ENCODE peak calls at places on chromosome 4, in four cellular contexts. One of them, this sample, is unnamed.

GRCh38 chr4:152385551-152385950 is 150.3 kb downstream of the FBXW7 start:
- DNase-seq in HepG2: no peak
- DNase-seq in K562: no peak
- DNase-seq in H1: no peak
- DNase-seq in this sample: no peak

GRCh38 chr4:8078610-8079015 is 80.0 kb downstream of the ABLIM2 start:
- DNase-seq in K562: no peak
- DNase-seq in HepG2: no peak
- DNase-seq in H1: no peak
- DNase-seq in this sample: no peak

GRCh38 chr4:147831452-147832192 is 99.7 kb downstream of the ARHGAP10 start:
- DNase-seq in HepG2: no peak
- DNase-seq in K562: peak; percentile 13
- DNase-seq in H1: no peak
- DNase-seq in this sample: no peak

GRCh38 chr4:122765702-122766352 is 33.3 kb downstream of the BBS12 start:
- DNase-seq in K562: peak; percentile 88
- DNase-seq in HepG2: no peak
- DNase-seq in H1: no peak
- DNase-seq in this sample: no peak

GRCh38 chr4:110085131-110085530 is 113.3 kb downstream of the ELOVL6 start:
- DNase-seq in HepG2: peak; percentile 7
- DNase-seq in H1: no peak
- DNase-seq in K562: peak; percentile 62
- DNase-seq in this sample: no peak

GRCh38 chr4:150746156-150746555 is 164.2 kb downstream of the MAB21L2 start:
- DNase-seq in HepG2: no peak
- DNase-seq in K562: no peak
- DNase-seq in H1: no peak
- DNase-seq in this sample: no peak

GRCh38 chr4:21656832-21657231 is 291.7 kb downstream of the KCNIP4 start:
- DNase-seq in HepG2: peak; percentile 2
- DNase-seq in K562: no peak
- DNase-seq in H1: no peak
- DNase-seq in this sample: no peak

GRCh38 chr4:40480291-40480690 is 145.2 kb downstream of the CHRNA9 start:
- DNase-seq in HepG2: no peak
- DNase-seq in K562: no peak
- DNase-seq in H1: no peak
- DNase-seq in this sample: no peak

GRCh38 chr4:123453006-123453685 is 56.6 kb downstream of the SPRY1 start:
- DNase-seq in H1: no peak
- DNase-seq in HepG2: no peak
- DNase-seq in K562: no peak
- DNase-seq in this sample: no peak

GRCh38 chr4:106676173-106676921 is 307.8 kb upstream of the GIMD1 start:
- DNase-seq in HepG2: no peak
- DNase-seq in H1: no peak
- DNase-seq in K562: no peak
- DNase-seq in this sample: no peak

GRCh38 chr4:184347251-184348239 is 126.8 kb downstream of the IRF2 start:
- DNase-seq in K562: peak; percentile 82
- DNase-seq in H1: peak; percentile 57
- DNase-seq in HepG2: no peak
- DNase-seq in this sample: peak; percentile 97

GRCh38 chr4:177453116-177453515 is 10.9 kb upstream of the AGA start:
- DNase-seq in HepG2: no peak
- DNase-seq in H1: no peak
- DNase-seq in K562: no peak
- DNase-seq in this sample: no peak

GRCh38 chr4:164011791-164012190 is 517.3 kb downstream of the TMA16 start:
- DNase-seq in H1: no peak
- DNase-seq in HepG2: no peak
- DNase-seq in K562: no peak
- DNase-seq in this sample: no peak

GRCh38 chr4:67393699-67394281 is 151.5 kb downstream of the CENPC start:
- DNase-seq in K562: peak; percentile 64
- DNase-seq in HepG2: peak; percentile 15
- DNase-seq in H1: no peak
- DNase-seq in this sample: no peak

GRCh38 chr4:180164799-180165198 is 2078.4 kb upstream of the TENM3 start:
- DNase-seq in K562: no peak
- DNase-seq in H1: no peak
- DNase-seq in HepG2: peak; percentile 1
- DNase-seq in this sample: no peak

GRCh38 chr4:26020083-26020668 is 106.2 kb downstream of the SMIM20 start:
- DNase-seq in HepG2: no peak
- DNase-seq in K562: peak; percentile 2
- DNase-seq in H1: no peak
- DNase-seq in this sample: no peak

GRCh38 chr4:185542626-185543336 is 7.5 kb upstream of the PDLIM3 start:
- DNase-seq in K562: no peak
- DNase-seq in H1: no peak
- DNase-seq in HepG2: no peak
- DNase-seq in this sample: no peak

GRCh38 chr4:1600811-1601532 is 83.1 kb downstream of the FAM53A start:
- DNase-seq in HepG2: no peak
- DNase-seq in K562: no peak
- DNase-seq in H1: no peak
- DNase-seq in this sample: no peak

GRCh38 chr4:26330946-26331345 is 10.1 kb downstream of the RBPJ start:
- DNase-seq in H1: no peak
- DNase-seq in HepG2: peak; percentile 21
- DNase-seq in K562: no peak
- DNase-seq in this sample: no peak

GRCh38 chr4:185343726-185344581 is 51.8 kb downstream of the LRP2BP start:
- DNase-seq in K562: no peak
- DNase-seq in H1: no peak
- DNase-seq in HepG2: no peak
- DNase-seq in this sample: no peak

GRCh38 chr4:155722816-155723499 is 35.9 kb upstream of the GUCY1B1 start:
- DNase-seq in H1: no peak
- DNase-seq in K562: no peak
- DNase-seq in HepG2: no peak
- DNase-seq in this sample: no peak

GRCh38 chr4:26557164-26557563 is 26.7 kb upstream of the TBC1D19 start:
- DNase-seq in H1: no peak
- DNase-seq in HepG2: no peak
- DNase-seq in K562: no peak
- DNase-seq in this sample: no peak

GRCh38 chr4:186204103-186204559 is 12.8 kb downstream of the CYP4V2 start:
- DNase-seq in HepG2: no peak
- DNase-seq in H1: no peak
- DNase-seq in K562: peak; percentile 73
- DNase-seq in this sample: no peak

GRCh38 chr4:12902735-12903134 is 581.4 kb downstream of the RAB28 start:
- DNase-seq in HepG2: peak; percentile 43
- DNase-seq in H1: no peak
- DNase-seq in K562: no peak
- DNase-seq in this sample: no peak

GRCh38 chr4:146110847-146111485 is 64.6 kb upstream of the LSM6 start:
- DNase-seq in K562: no peak
- DNase-seq in HepG2: peak; percentile 10
- DNase-seq in H1: no peak
- DNase-seq in this sample: no peak

GRCh38 chr4:181085584-181085983 is 1157.6 kb upstream of the TENM3 start:
- DNase-seq in H1: no peak
- DNase-seq in K562: no peak
- DNase-seq in HepG2: no peak
- DNase-seq in this sample: no peak

GRCh38 chr4:10524196-10524833 is 67.1 kb upstream of the ZNF518B start:
- DNase-seq in H1: no peak
- DNase-seq in K562: no peak
- DNase-seq in HepG2: no peak
- DNase-seq in this sample: no peak
- TF ChIP-seq TAF1 in H1: no peak
- TF ChIP-seq TAF1 in K562: no peak
- TF ChIP-seq TAF1 in HepG2: no peak
- TF ChIP-seq TAF1 in this sample: no peak

GRCh38 chr4:188031751-188032150 is 36.2 kb downstream of the ZFP42 start:
- DNase-seq in H1: peak; percentile 72
- DNase-seq in K562: no peak
- DNase-seq in HepG2: no peak
- DNase-seq in this sample: no peak
- H3K4me2 ChIP-seq in H1: peak overlapping the region; percentile 96
- H3K4me2 ChIP-seq in K562: no peak overlapping the region
- H3K4me2 ChIP-seq in HepG2: no peak overlapping the region
- H3K4me2 ChIP-seq in this sample: no peak overlapping the region

GRCh38 chr4:6988016-6988715 is 55.0 kb upstream of the TADA2B start:
- DNase-seq in H1: no peak
- DNase-seq in HepG2: no peak
- DNase-seq in K562: peak; percentile 43
- DNase-seq in this sample: no peak

GRCh38 chr4:6987566-6987920 is 55.6 kb upstream of the TADA2B start:
- DNase-seq in K562: peak; percentile 56
- DNase-seq in HepG2: no peak
- DNase-seq in H1: no peak
- DNase-seq in this sample: no peak

GRCh38 chr4:6984611-6985115 is 58.5 kb upstream of the TADA2B start:
- DNase-seq in HepG2: no peak
- DNase-seq in H1: no peak
- DNase-seq in K562: no peak
- DNase-seq in this sample: no peak

GRCh38 chr4:6986781-6987565 is 56.2 kb upstream of the TADA2B start:
- DNase-seq in K562: peak; percentile 96
- DNase-seq in H1: peak; percentile 93
- DNase-seq in HepG2: peak; percentile 81
- DNase-seq in this sample: peak; percentile 60

GRCh38 chr4:6986067-6986780 is 56.9 kb upstream of the TADA2B start:
- DNase-seq in H1: no peak
- DNase-seq in K562: peak; percentile 63
- DNase-seq in HepG2: no peak
- DNase-seq in this sample: no peak
- TF ChIP-seq TAF1 in H1: no peak
- TF ChIP-seq TAF1 in K562: no peak
- TF ChIP-seq TAF1 in HepG2: no peak
- TF ChIP-seq TAF1 in this sample: no peak

DNA sequence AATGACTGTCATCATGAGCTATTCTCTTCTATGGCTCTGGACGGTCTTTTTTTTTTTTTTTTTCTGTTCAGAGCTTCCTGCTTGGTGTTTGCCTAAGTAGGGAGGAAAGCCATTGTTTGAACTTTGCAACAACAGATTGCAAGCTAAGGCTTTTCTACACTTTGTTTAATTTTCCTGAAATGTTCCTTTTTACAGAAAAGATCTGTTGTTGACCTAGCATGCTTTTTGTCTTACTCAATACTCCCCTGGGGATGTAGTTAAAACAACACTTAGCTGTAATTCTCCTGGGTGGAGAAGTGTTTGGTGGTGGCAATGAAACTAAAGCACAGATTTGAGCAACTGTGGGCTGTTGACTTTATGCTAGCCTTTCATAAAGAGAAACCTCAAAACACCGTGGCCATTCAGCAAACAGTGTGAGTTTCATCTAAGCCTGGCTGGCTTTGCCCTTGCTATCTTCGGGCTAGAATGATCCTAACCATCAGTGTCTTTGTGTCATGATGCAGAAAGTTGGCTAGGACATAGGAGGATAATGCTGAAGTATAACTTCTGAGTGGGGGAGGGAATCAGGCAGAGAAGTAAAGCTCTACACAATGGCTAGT is 110.5 kb downstream of the ANXA3 start:
- DNase-seq in H1: no peak
- DNase-seq in HepG2: peak; percentile 88
- DNase-seq in K562: no peak
- DNase-seq in this sample: peak; percentile 77
- H3K4me2 ChIP-seq in H1: peak overlapping the region; percentile 42
- H3K4me2 ChIP-seq in HepG2: peak overlapping the region; percentile 51
- H3K4me2 ChIP-seq in K562: no peak overlapping the region
- H3K4me2 ChIP-seq in this sample: peak overlapping the region; percentile 94

GRCh38 chr4:116478343-116478742 is 607.0 kb downstream of the TRAM1L1 start:
- DNase-seq in HepG2: no peak
- DNase-seq in H1: no peak
- DNase-seq in K562: no peak
- DNase-seq in this sample: no peak

GRCh38 chr4:116486401-116486800 is 599.0 kb downstream of the TRAM1L1 start:
- DNase-seq in HepG2: no peak
- DNase-seq in H1: no peak
- DNase-seq in K562: no peak
- DNase-seq in this sample: no peak

GRCh38 chr4:116480486-116480990 is 604.8 kb downstream of the TRAM1L1 start:
- DNase-seq in HepG2: no peak
- DNase-seq in H1: no peak
- DNase-seq in K562: peak; percentile 52
- DNase-seq in this sample: no peak
- TF ChIP-seq TAF1 in HepG2: no peak
- TF ChIP-seq TAF1 in H1: no peak
- TF ChIP-seq TAF1 in K562: no peak
- TF ChIP-seq TAF1 in this sample: no peak

GRCh38 chr4:82698412-82698811 is 100.2 kb downstream of the SCD5 start:
- DNase-seq in H1: no peak
- DNase-seq in HepG2: no peak
- DNase-seq in K562: no peak
- DNase-seq in this sample: no peak
- H3K4me2 ChIP-seq in H1: no peak overlapping the region
- H3K4me2 ChIP-seq in HepG2: no peak overlapping the region
- H3K4me2 ChIP-seq in K562: no peak overlapping the region
- H3K4me2 ChIP-seq in this sample: no peak overlapping the region